ENCODE peak calls at places on chromosomes 11 and 22, in five cellular contexts. H is IMR-90, Z is neuronal stem cell, U is trophoblast cell, E is H1. M is an unnamed sample.

GRCh38 chr11:33551051-33551450 is 149.6 kb downstream of the C11orf91 start:
- DNase-seq in H (peak), Z (no peak), U (no peak), E (no peak), M (no peak)

GRCh38 chr22:37337204-37337943 is 55.1 kb downstream of the CYTH4 start:
- DNase-seq in U (no peak), E (no peak), H (peak), Z (no peak), M (peak)

GRCh38 chr22:22452211-22452610 is 56.3 kb downstream of the ZNF280B start:
- DNase-seq in H (no peak), E (no peak), U (no peak), Z (no peak), M (no peak)

GRCh38 chr11:101863361-101863760 is 51.4 kb upstream of the CEP126 start:
- DNase-seq in E (no peak), U (peak), Z (no peak), H (peak), M (peak)

GRCh38 chr11:3745161-3745560 is 52.2 kb downstream of the NUP98 start:
- DNase-seq in U (peak), Z (no peak), H (no peak), E (no peak), M (no peak)

GRCh38 chr22:43110927-43111623 is 525 bp downstream of the BIK start:
- DNase-seq in H (no peak), Z (no peak), U (no peak), E (no peak), M (no peak)

GRCh38 chr11:62501432-62501891 is 45.1 kb downstream of the AHNAK start:
- DNase-seq in E (no peak), Z (no peak), H (peak), U (peak), M (no peak)

GRCh38 chr22:37564111-37564711 is 3.9 kb downstream of the CDC42EP1 start:
- DNase-seq in U (peak), Z (no peak), E (no peak), H (peak), M (peak)

GRCh38 chr11:61947486-61948210 is 2.5 kb upstream of the BEST1 start:
- DNase-seq in E (peak), U (peak), Z (peak), H (peak), M (peak)

GRCh38 chr11:28400236-28401100 is 292.3 kb downstream of the METTL15 start:
- DNase-seq in U (peak), H (peak), E (no peak), Z (no peak), M (peak)

GRCh38 chr11:100872951-100873350 is 185.9 kb downstream of the ARHGAP42 start:
- DNase-seq in Z (no peak), E (no peak), U (no peak), H (no peak), M (no peak)

GRCh38 chr11:74870485-74870884 is 78.4 kb downstream of the XRRA1 start:
- DNase-seq in E (no peak), Z (no peak), H (peak), U (peak), M (peak)

GRCh38 chr11:102268083-102268984 is 49.0 kb upstream of the BIRC3 start:
- DNase-seq in Z (peak), E (peak), H (peak), U (peak), M (peak)

GRCh38 chr22:26942301-26942927 is 285.0 kb downstream of the MIAT start:
- DNase-seq in Z (peak), E (no peak), U (peak), H (no peak), M (no peak)

GRCh38 chr22:50699754-50700386 is 27.2 kb downstream of the SHANK3 start:
- DNase-seq in H (no peak), U (peak), Z (no peak), E (peak), M (no peak)

GRCh38 chr11:108405706-108406105 is 61.6 kb downstream of the C11orf65 start:
- DNase-seq in E (no peak), Z (no peak), H (peak), U (no peak), M (peak)

GRCh38 chr22:28514314-28514713 is 165.3 kb downstream of the TTC28 start:
- DNase-seq in Z (no peak), U (no peak), H (no peak), E (no peak), M (no peak)

GRCh38 chr11:108154591-108154990 is 33.2 kb downstream of the ACAT1 start:
- DNase-seq in Z (no peak), E (no peak), H (no peak), U (no peak), M (no peak)

GRCh38 chr11:3865388-3866193 is 10.1 kb downstream of the STIM1 start:
- DNase-seq in E (no peak), H (peak), U (peak), Z (no peak), M (peak)

GRCh38 chr11:26137651-26138050 is 194.3 kb upstream of the ANO3 start:
- DNase-seq in E (no peak), H (no peak), U (no peak), Z (no peak), M (no peak)

GRCh38 chr22:25845985-25846745 is 104.2 kb downstream of the MYO18B start:
- DNase-seq in U (no peak), H (no peak), E (no peak), Z (no peak), M (no peak)

GRCh38 chr11:19055016-19055415 is 5.5 kb downstream of the MRGPRX2 start:
- DNase-seq in E (no peak), U (no peak), H (no peak), Z (no peak), M (no peak)

GRCh38 chr22:20057596-20058268 is 22.3 kb upstream of the DGCR8 start:
- DNase-seq in U (no peak), E (no peak), H (no peak), Z (no peak), M (no peak)

GRCh38 chr22:33823552-33823951 is 96.7 kb downstream of the LARGE1 start:
- DNase-seq in Z (no peak), U (no peak), H (peak), E (no peak), M (peak)

GRCh38 chr22:19995611-19996339 is 20.8 kb downstream of the ARVCF start:
- DNase-seq in U (no peak), Z (no peak), E (no peak), H (no peak), M (no peak)

GRCh38 chr11:10601722-10602281 is 33.3 kb upstream of the LYVE1 start:
- DNase-seq in E (no peak), Z (no peak), H (no peak), U (no peak), M (no peak)

GRCh38 chr11:96044747-96045146 is 120.8 kb upstream of the MTMR2 start:
- DNase-seq in U (no peak), E (no peak), Z (no peak), H (no peak), M (no peak)

GRCh38 chr22:45731798-45732495 is 60.3 kb downstream of the ATXN10 start:
- DNase-seq in H (peak), E (no peak), Z (no peak), U (peak), M (peak)

GRCh38 chr22:31496735-31497146 is 405 bp downstream of the SFI1 start:
- DNase-seq in Z (no peak), E (no peak), H (no peak), U (peak), M (peak)

GRCh38 chr22:49267996-49268395 is 559.7 kb downstream of the BRD1 start:
- DNase-seq in Z (no peak), H (no peak), U (no peak), E (no peak), M (no peak)

GRCh38 chr22:19504900-19505734 is 19.1 kb downstream of the CLDN5 start:
- DNase-seq in U (no peak), H (no peak), Z (no peak), E (no peak), M (no peak)

GRCh38 chr22:43720718-43721117 is 91.4 kb downstream of the EFCAB6 start:
- DNase-seq in Z (no peak), H (no peak), E (no peak), U (no peak), M (no peak)

GRCh38 chr11:110468095-110468494 is 38.3 kb downstream of the FDX1 start:
- DNase-seq in Z (no peak), E (no peak), U (no peak), H (no peak), M (peak)

GRCh38 chr11:65310756-65311155 is 3.9 kb upstream of the CDC42EP2 start:
- DNase-seq in U (no peak), E (no peak), H (peak), Z (peak), M (no peak)

GRCh38 chr11:65309006-65309405 is 5.7 kb upstream of the CDC42EP2 start:
- DNase-seq in E (no peak), Z (no peak), H (no peak), U (no peak), M (no peak)

GRCh38 chr11:65307298-65308229 is 7.1 kb upstream of the CDC42EP2 start:
- DNase-seq in U (no peak), H (peak), Z (no peak), E (no peak), M (no peak)

GRCh38 chr11:65310215-65310614 is 4.5 kb upstream of the CDC42EP2 start:
- DNase-seq in E (no peak), Z (no peak), U (no peak), H (no peak), M (no peak)

DNA sequence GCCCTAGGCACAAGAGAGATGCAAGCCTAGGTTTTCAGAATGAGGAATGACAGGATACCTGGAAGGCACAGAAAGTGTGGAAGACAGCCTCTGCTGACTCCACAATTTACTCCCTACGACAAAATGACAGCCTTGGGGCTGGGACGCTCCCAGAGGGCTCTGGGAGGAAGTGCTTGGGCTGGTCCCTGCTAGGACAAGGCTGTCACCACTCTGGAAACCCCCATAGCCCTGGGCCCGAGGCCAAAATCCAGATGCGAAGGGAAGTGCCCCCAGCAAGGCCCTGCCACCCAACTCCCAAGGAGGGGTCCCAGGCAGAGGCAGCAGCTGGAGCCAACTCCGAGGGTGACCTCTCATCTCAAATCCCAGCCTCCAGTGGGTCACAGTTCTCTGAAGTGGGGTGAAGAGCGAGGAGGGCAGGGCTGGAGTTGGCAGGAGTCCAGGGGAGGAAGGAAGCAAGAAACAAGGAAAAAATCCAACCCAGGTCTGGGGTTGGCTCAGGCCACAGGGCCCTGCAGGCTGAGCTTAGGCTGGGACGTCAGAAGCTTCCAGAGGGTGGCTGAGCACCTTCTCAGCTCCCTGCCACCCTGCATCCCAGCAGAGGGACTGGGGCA is 6.3 kb upstream of the CDC42EP2 start:
- DNase-seq in Z (no peak), H (no peak), U (peak), E (no peak), M (peak)
- H3K9ac ChIP-seq in Z (no peak), H (no peak), U (no peak), E (no peak), M (peak)

GRCh38 chr22:23767673-23768548 is at the start of gene CHCHD10:
- DNase-seq in H (peak), Z (peak), U (peak), E (no peak), M (peak)
- H3K14ac ChIP-seq in H (peak), Z (peak), U (peak), E (no peak), M (peak)

GRCh38 chr11:73386568-73386967 is 10.4 kb downstream of the RELT start:
- DNase-seq in H (no peak), U (no peak), Z (no peak), E (no peak), M (no peak)
- H3K4me3 ChIP-seq in H (no peak), U (no peak), Z (no peak), E (no peak), M (no peak)

GRCh38 chr11:72001255-72001654 is 2.5 kb downstream of the IL18BP start:
- DNase-seq in Z (no peak), H (no peak), E (no peak), U (no peak), M (no peak)
- H3K9ac ChIP-seq in Z (no peak), H (no peak), E (no peak), U (no peak), M (no peak)

GRCh38 chr11:128467041-128467440 is 120.3 kb downstream of the ETS1 start:
- DNase-seq in E (no peak), U (no peak), Z (no peak), H (no peak), M (no peak)
- H3K14ac ChIP-seq in E (no peak), U (peak), Z (no peak), H (peak), M (no peak)

GRCh38 chr22:35914665-35915476 is 113.8 kb downstream of the RBFOX2 start:
- DNase-seq in E (peak), U (peak), Z (peak), H (peak), M (peak)
- H3K4me3 ChIP-seq in E (peak), U (no peak), Z (peak), H (peak), M (peak)

GRCh38 chr11:12161137-12161536 is 50.7 kb downstream of the MICAL2 start:
- DNase-seq in E (no peak), Z (no peak), H (no peak), U (no peak), M (no peak)

GRCh38 chr11:12160680-12161079 is 50.3 kb downstream of the MICAL2 start:
- DNase-seq in Z (no peak), H (peak), U (no peak), E (no peak), M (peak)

GRCh38 chr11:12158926-12159325 is 48.5 kb downstream of the MICAL2 start:
- DNase-seq in Z (no peak), U (peak), E (no peak), H (peak), M (no peak)

GRCh38 chr11:12160231-12160630 is 49.8 kb downstream of the MICAL2 start:
- DNase-seq in Z (no peak), H (no peak), U (no peak), E (no peak), M (no peak)

DNA sequence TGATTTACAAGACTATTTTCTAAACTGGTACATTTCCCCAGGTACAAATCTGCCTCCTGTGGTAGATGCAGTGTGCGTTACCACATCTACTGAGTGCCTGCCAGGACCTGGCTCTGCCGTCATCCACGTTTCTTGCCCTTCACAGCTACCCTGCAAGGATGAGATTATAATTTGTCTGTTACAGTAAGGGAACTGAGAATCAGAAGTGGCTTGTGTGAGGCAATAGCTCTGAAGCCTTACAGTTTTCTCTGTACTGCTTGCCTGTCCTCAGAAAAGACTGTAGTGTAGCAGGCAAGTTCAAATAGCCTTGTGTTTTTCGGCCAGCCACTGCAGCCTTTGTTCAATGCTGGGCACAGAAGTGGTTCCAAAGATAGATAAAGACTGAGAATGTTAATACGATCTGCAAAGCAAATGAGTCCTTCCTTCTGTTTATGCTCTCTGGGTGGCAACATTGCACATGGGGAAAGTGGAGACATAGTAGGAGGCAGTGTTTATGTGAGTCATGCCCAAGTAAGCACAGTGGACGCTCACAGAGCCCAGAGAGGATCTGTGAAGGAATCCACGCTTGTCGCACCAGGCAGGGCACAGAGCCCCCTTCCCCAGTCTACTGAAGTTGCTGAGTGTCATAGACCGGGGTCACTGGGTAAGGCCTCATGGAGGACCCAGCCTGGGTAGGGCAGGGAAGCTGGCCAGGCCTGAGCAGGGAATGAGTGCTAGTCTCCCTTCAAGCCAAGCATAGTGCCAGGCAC is 49.1 kb downstream of the MICAL2 start:
- DNase-seq in E (no peak), Z (no peak), H (peak), U (peak), M (peak)
- H3K9ac ChIP-seq in E (no peak), Z (no peak), H (peak), U (no peak), M (peak)

DNA sequence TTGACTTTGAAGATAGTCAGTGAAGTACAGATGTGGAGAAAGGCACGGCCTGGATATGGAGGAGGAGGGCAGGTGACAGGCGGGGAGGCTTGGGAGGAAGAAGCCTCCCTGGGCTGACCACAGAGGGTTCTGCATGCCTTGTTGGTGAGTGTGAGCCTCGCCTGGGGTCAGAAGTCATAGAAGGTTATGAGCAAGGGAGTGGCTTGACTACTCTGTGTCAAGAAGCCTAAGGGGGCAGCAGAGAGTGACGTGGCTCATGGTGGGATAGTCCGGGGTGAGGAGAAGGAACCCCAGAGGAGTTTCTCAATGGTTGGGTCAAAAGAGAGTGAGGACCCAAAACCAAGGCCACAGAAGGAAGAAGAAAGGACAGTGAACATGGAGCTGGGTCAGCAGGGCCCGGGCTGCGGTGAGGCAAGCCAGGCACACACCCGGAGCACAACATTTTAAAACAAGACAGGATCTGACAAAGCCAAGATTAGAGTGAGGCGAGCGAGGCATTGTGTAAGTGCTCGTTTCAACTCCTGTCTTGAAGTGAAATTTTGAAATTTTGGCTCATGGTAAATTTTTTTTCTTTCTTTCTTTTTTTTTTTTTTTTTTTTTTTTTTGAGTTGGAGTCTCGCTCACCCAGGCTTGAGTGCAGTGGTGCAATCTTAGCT is 31.9 kb downstream of the PDGFB start:
- DNase-seq in Z (no peak), U (peak), E (no peak), H (no peak), M (peak)
- H3K14ac ChIP-seq in Z (no peak), U (peak), E (no peak), H (no peak), M (no peak)

DNA sequence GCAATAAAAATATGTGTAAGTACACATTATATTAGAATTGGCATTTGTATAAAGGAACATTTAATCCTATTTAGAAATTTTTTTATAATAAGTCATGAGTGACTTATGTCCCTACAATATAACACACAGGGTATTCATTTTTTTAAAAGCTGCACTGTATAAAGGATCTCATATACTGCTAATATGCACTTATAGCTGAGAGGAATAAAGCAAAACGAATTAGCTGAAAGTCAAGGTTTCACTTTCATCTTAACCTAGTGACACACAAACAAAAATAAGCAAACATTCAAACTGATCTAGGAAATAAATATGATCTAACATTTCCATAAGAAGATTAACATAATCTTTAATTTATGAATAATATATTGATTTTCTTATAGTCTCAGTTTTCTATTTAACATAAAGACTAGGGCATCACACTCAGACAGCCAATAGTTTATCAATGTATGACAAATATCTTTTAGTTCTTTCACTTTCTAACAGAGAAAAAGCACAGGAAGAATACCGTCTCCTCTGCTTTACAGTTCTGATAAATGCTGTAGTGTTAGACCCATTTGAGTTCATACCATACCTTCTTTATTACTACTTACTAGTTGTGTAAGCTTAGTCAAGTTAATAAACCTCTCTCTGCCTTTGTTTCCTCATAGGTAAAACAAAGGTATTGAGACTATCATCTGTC is 42.9 kb downstream of the DCDC1 start:
- DNase-seq in U (no peak), H (no peak), E (no peak), Z (no peak), M (no peak)
- H3K4me3 ChIP-seq in U (no peak), H (no peak), E (no peak), Z (no peak), M (no peak)

M was measured in mesenchymal stem cell.